ENCODE peak calls at places on chromosomes 3 and 15, in four cellular contexts. K, J, U and Z are unnamed samples.

GRCh38 chr3:106628407-106628806 is 748.8 kb upstream of the CCDC54 start:
- DNase-seq in K (no peak), J (no peak), U (no peak), Z (no peak)

GRCh38 chr3:119891944-119892721 is 110.2 kb downstream of the NR1I2 start:
- DNase-seq in K (no peak), J (no peak), U (no peak), Z (peak)

GRCh38 chr15:75201609-75202250 is at the start of gene C15orf39:
- DNase-seq in K (peak), J (peak), U (peak), Z (peak)

GRCh38 chr15:33392453-33392852 is 81.7 kb downstream of the RYR3 start:
- DNase-seq in K (no peak), J (no peak), U (no peak), Z (no peak)

GRCh38 chr3:36175113-36175812 is 205.0 kb upstream of the STAC start:
- DNase-seq in K (no peak), J (no peak), U (no peak), Z (no peak)

GRCh38 chr3:96961576-96961975 is 147.2 kb downstream of the EPHA6 start:
- DNase-seq in K (no peak), J (no peak), U (no peak), Z (no peak)

GRCh38 chr3:128488995-128489859 is 3.8 kb downstream of the GATA2 start:
- DNase-seq in K (no peak), J (peak), U (peak), Z (no peak)

GRCh38 chr3:46981932-46982471 is 2.5 kb downstream of the NBEAL2 start:
- DNase-seq in K (no peak), J (peak), U (no peak), Z (no peak)

GRCh38 chr3:67381667-67382272 is 272.6 kb downstream of the SUCLG2 start:
- DNase-seq in K (no peak), J (no peak), U (no peak), Z (no peak)

GRCh38 chr15:77546050-77546501 is 86.6 kb downstream of the LINGO1 start:
- DNase-seq in K (no peak), J (no peak), U (no peak), Z (no peak)

GRCh38 chr3:194602580-194603300 is 30.5 kb downstream of the TMEM44 start:
- DNase-seq in K (no peak), J (no peak), U (no peak), Z (no peak)

GRCh38 chr15:80780416-80781221 is 1.4 kb downstream of the CEMIP start:
- DNase-seq in K (no peak), J (peak), U (peak), Z (no peak)

GRCh38 chr3:46129588-46130272 is 78.4 kb downstream of the CCR1 start:
- DNase-seq in K (no peak), J (no peak), U (no peak), Z (no peak)

GRCh38 chr15:37028609-37029287 is 71.6 kb downstream of the MEIS2 start:
- DNase-seq in K (no peak), J (no peak), U (no peak), Z (no peak)

GRCh38 chr15:22980189-22981136 is at the start of gene CYFIP1:
- DNase-seq in K (peak), J (peak), U (peak), Z (peak)

GRCh38 chr3:25648925-25649828 is 15.5 kb downstream of the TOP2B start:
- DNase-seq in K (no peak), J (no peak), U (no peak), Z (no peak)

GRCh38 chr15:95843241-95843851 is 487.2 kb upstream of the NR2F2 start:
- DNase-seq in K (no peak), J (peak), U (no peak), Z (no peak)

GRCh38 chr3:160454995-160455394 is 5.4 kb upstream of the TRIM59 start:
- DNase-seq in K (no peak), J (no peak), U (no peak), Z (no peak)

GRCh38 chr3:56747150-56747549 is 54.6 kb downstream of the ARHGEF3 start:
- DNase-seq in K (no peak), J (no peak), U (no peak), Z (no peak)

GRCh38 chr3:64361962-64362735 is 136.9 kb upstream of the PRICKLE2 start:
- DNase-seq in K (no peak), J (no peak), U (no peak), Z (no peak)

GRCh38 chr3:189927975-189928895 is 192.5 kb downstream of the P3H2 start:
- DNase-seq in K (no peak), J (no peak), U (no peak), Z (no peak)

GRCh38 chr3:174002543-174002942 is 605.0 kb downstream of the NLGN1 start:
- DNase-seq in K (no peak), J (no peak), U (no peak), Z (no peak)

GRCh38 chr3:105365536-105366301 is 990 bp upstream of the ALCAM start:
- DNase-seq in K (no peak), J (no peak), U (no peak), Z (no peak)

GRCh38 chr3:186882881-186883685 is 40.6 kb downstream of the ADIPOQ start:
- DNase-seq in K (no peak), J (no peak), U (no peak), Z (no peak)

GRCh38 chr3:124395584-124396340 is 334.5 kb upstream of the UMPS start:
- DNase-seq in K (peak), J (peak), U (peak), Z (no peak)

GRCh38 chr15:101054991-101055390 is 135.8 kb downstream of the LRRK1 start:
- DNase-seq in K (peak), J (no peak), U (no peak), Z (no peak)

GRCh38 chr3:24843955-24844354 is 349.3 kb upstream of the THRB start:
- DNase-seq in K (no peak), J (no peak), U (peak), Z (no peak)

GRCh38 chr3:112143251-112143650 is 10.2 kb upstream of the GCSAM start:
- DNase-seq in K (no peak), J (no peak), U (no peak), Z (no peak)

GRCh38 chr3:189967254-189967865 is 153.3 kb downstream of the P3H2 start:
- DNase-seq in K (no peak), J (no peak), U (no peak), Z (no peak)

GRCh38 chr3:58529516-58530353 is 7.3 kb downstream of the ACOX2 start:
- DNase-seq in K (no peak), J (no peak), U (no peak), Z (no peak)

GRCh38 chr3:127166501-127167065 is 26.3 kb upstream of the PRR23E start:
- DNase-seq in K (peak), J (no peak), U (no peak), Z (no peak)

GRCh38 chr3:10622456-10622855 is 117.1 kb upstream of the ATP2B2 start:
- DNase-seq in K (no peak), J (no peak), U (no peak), Z (no peak)

GRCh38 chr3:24196526-24196925 is 251.4 kb downstream of the NR1D2 start:
- DNase-seq in K (no peak), J (no peak), U (no peak), Z (no peak)

GRCh38 chr15:39075756-39076341 is 505.0 kb upstream of the THBS1 start:
- DNase-seq in K (no peak), J (no peak), U (no peak), Z (no peak)
- H3K27ac ChIP-seq in K (no peak), J (no peak), U (peak), Z (no peak)

GRCh38 chr3:192186508-192186907 is 540.8 kb downstream of the FGF12 start:
- DNase-seq in K (no peak), J (no peak), U (no peak), Z (no peak)

GRCh38 chr3:192183109-192183508 is 544.2 kb downstream of the FGF12 start:
- DNase-seq in K (no peak), J (no peak), U (no peak), Z (no peak)

DNA sequence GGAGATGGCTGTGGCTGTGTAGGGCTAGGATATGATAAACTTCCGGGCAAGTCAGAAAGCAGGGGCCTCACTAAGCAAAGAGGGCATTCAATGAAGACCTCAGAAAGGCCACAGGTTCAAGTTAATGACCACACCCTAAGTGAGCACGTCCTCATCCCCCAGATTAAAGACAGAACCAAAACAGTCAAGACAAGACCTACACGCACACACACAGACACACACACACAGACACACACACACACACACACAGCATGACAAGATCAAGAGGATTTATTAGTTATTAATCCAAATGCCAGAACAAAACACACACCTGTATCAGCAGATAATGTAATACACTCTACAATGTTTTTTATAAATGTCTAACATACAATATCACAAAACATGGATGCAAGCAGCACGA is 546.2 kb downstream of the FGF12 start:
- DNase-seq in K (no peak), J (no peak), U (no peak), Z (no peak)
- H3K27ac ChIP-seq in K (no peak), J (no peak), U (no peak), Z (no peak)

DNA sequence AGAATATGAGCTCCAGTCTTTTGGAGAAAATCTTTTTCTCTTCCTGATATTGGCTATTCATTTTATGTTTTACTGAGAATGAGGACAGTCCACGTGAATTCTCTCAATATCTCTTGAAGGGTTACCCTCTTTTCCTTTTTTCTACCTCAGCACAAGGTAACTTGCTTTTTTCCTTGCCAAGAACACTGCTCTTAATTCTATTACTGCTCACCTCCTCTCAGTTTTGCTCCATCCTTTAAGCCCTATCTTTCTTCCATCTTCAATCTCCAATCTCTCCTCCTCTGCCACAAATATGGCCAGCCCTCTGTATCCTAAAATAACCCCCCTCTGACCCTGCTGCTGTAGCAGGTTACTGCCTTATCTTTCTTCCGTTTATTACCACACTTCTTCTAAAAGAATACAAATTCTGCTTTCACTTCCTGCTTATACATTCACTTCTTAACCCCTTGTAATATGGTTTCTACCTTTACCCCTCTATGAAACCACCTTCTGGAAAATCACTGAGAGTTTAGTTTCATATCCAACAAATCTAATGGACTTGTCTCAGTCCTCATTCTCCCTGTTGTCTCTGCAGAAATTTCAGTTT is 89.0 kb downstream of the NFKBIZ start:
- DNase-seq in K (no peak), J (no peak), U (no peak), Z (no peak)
- H3K27ac ChIP-seq in K (no peak), J (no peak), U (no peak), Z (peak)

DNA sequence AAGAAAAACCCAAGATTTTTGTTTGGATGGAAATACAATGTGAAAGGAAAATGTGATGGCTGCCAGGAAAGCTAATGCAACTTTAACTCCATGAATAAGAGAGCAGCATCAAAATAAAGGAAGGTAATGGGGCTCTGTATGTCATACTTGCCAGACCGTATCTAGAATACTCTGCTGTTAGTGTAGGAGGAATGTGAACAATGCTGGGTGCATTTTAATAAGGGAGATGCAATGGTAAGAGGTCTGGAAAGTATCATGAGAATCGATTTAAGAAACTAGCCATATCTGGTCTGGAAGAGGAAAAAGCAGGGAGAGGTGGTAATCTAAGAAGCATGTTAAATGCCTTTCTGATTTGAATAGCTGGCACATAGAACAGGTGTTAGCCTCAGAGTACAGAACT is 239.6 kb downstream of the GBE1 start:
- DNase-seq in K (no peak), J (no peak), U (no peak), Z (no peak)
- H3K27ac ChIP-seq in K (no peak), J (no peak), U (no peak), Z (no peak)

GRCh38 chr15:45116006-45116481 is 1.9 kb downstream of the DUOXA2 start:
- DNase-seq in K (no peak), J (no peak), U (no peak), Z (no peak)
- H3K27ac ChIP-seq in K (no peak), J (no peak), U (no peak), Z (no peak)

GRCh38 chr15:70036585-70037343 is 61.0 kb downstream of the TLE3 start:
- DNase-seq in K (no peak), J (no peak), U (no peak), Z (no peak)
- H3K27ac ChIP-seq in K (no peak), J (no peak), U (no peak), Z (no peak)

GRCh38 chr3:28664123-28664522 is 315.5 kb upstream of the AZI2 start:
- DNase-seq in K (no peak), J (no peak), U (no peak), Z (no peak)
- H3K27ac ChIP-seq in K (peak), J (no peak), U (no peak), Z (no peak)